ENCODE peak calls at places on chromosomes 2 and 18, in eight cellular contexts. One of them, this sample, is unnamed.

GRCh38 chr18:52333860-52334259 is 6.1 kb upstream of the DCC start:
- DNase-seq in ACHN: no peak
- DNase-seq in GM18507: no peak
- DNase-seq in EL: no peak
- DNase-seq in stimulated activated CD4-positive, alpha-beta T cell treated with anti-CD3 and anti-CD28 coated beads, TNF-alpha, amount 100 ng/mL, for 4 hours: no peak
- DNase-seq in activated CD4-positive, alpha-beta T cell treated with anti-CD3 and anti-CD28 coated beads, Interleukin-2, amount 50 U/mL, for 1 hour: no peak
- DNase-seq in GM04504: no peak
- DNase-seq in CD8-positive, alpha-beta memory T cell: no peak
- DNase-seq in this sample: no peak

GRCh38 chr2:84716564-84716963 is 164.3 kb downstream of the TRABD2A start:
- DNase-seq in ACHN: no peak
- DNase-seq in GM18507: no peak
- DNase-seq in EL: no peak
- DNase-seq in stimulated activated CD4-positive, alpha-beta T cell treated with anti-CD3 and anti-CD28 coated beads, TNF-alpha, amount 100 ng/mL, for 4 hours: no peak
- DNase-seq in activated CD4-positive, alpha-beta T cell treated with anti-CD3 and anti-CD28 coated beads, Interleukin-2, amount 50 U/mL, for 1 hour: no peak
- DNase-seq in GM04504: no peak
- DNase-seq in CD8-positive, alpha-beta memory T cell: no peak
- DNase-seq in this sample: no peak

GRCh38 chr2:236120006-236120740 is 48.0 kb downstream of the GBX2 start:
- DNase-seq in ACHN: no peak
- DNase-seq in GM18507: no peak
- DNase-seq in EL: no peak
- DNase-seq in stimulated activated CD4-positive, alpha-beta T cell treated with anti-CD3 and anti-CD28 coated beads, TNF-alpha, amount 100 ng/mL, for 4 hours: no peak
- DNase-seq in activated CD4-positive, alpha-beta T cell treated with anti-CD3 and anti-CD28 coated beads, Interleukin-2, amount 50 U/mL, for 1 hour: no peak
- DNase-seq in GM04504: no peak
- DNase-seq in CD8-positive, alpha-beta memory T cell: no peak
- DNase-seq in this sample: no peak

GRCh38 chr2:228768818-228769217 is 502.3 kb downstream of the PID1 start:
- DNase-seq in ACHN: peak
- DNase-seq in GM18507: no peak
- DNase-seq in EL: peak
- DNase-seq in stimulated activated CD4-positive, alpha-beta T cell treated with anti-CD3 and anti-CD28 coated beads, TNF-alpha, amount 100 ng/mL, for 4 hours: no peak
- DNase-seq in activated CD4-positive, alpha-beta T cell treated with anti-CD3 and anti-CD28 coated beads, Interleukin-2, amount 50 U/mL, for 1 hour: no peak
- DNase-seq in GM04504: peak
- DNase-seq in CD8-positive, alpha-beta memory T cell: no peak
- DNase-seq in this sample: no peak

GRCh38 chr18:46676162-46676830 is 19.3 kb upstream of the LOXHD1 start:
- DNase-seq in ACHN: peak
- DNase-seq in GM18507: no peak
- DNase-seq in EL: peak
- DNase-seq in stimulated activated CD4-positive, alpha-beta T cell treated with anti-CD3 and anti-CD28 coated beads, TNF-alpha, amount 100 ng/mL, for 4 hours: no peak
- DNase-seq in activated CD4-positive, alpha-beta T cell treated with anti-CD3 and anti-CD28 coated beads, Interleukin-2, amount 50 U/mL, for 1 hour: no peak
- DNase-seq in GM04504: no peak
- DNase-seq in CD8-positive, alpha-beta memory T cell: no peak
- DNase-seq in this sample: no peak

GRCh38 chr2:213157242-213157641 is 5.8 kb upstream of the IKZF2 start:
- DNase-seq in ACHN: no peak
- DNase-seq in GM18507: no peak
- DNase-seq in EL: no peak
- DNase-seq in stimulated activated CD4-positive, alpha-beta T cell treated with anti-CD3 and anti-CD28 coated beads, TNF-alpha, amount 100 ng/mL, for 4 hours: no peak
- DNase-seq in activated CD4-positive, alpha-beta T cell treated with anti-CD3 and anti-CD28 coated beads, Interleukin-2, amount 50 U/mL, for 1 hour: no peak
- DNase-seq in GM04504: no peak
- DNase-seq in CD8-positive, alpha-beta memory T cell: peak
- DNase-seq in this sample: peak

GRCh38 chr2:48107326-48107925 is 201.1 kb upstream of the FBXO11 start:
- DNase-seq in ACHN: peak
- DNase-seq in GM18507: no peak
- DNase-seq in EL: peak
- DNase-seq in stimulated activated CD4-positive, alpha-beta T cell treated with anti-CD3 and anti-CD28 coated beads, TNF-alpha, amount 100 ng/mL, for 4 hours: no peak
- DNase-seq in activated CD4-positive, alpha-beta T cell treated with anti-CD3 and anti-CD28 coated beads, Interleukin-2, amount 50 U/mL, for 1 hour: no peak
- DNase-seq in GM04504: peak
- DNase-seq in CD8-positive, alpha-beta memory T cell: no peak
- DNase-seq in this sample: no peak

GRCh38 chr2:128379021-128380005 is 60.6 kb upstream of the HS6ST1 start:
- DNase-seq in ACHN: no peak
- DNase-seq in GM18507: no peak
- DNase-seq in EL: no peak
- DNase-seq in stimulated activated CD4-positive, alpha-beta T cell treated with anti-CD3 and anti-CD28 coated beads, TNF-alpha, amount 100 ng/mL, for 4 hours: no peak
- DNase-seq in activated CD4-positive, alpha-beta T cell treated with anti-CD3 and anti-CD28 coated beads, Interleukin-2, amount 50 U/mL, for 1 hour: no peak
- DNase-seq in GM04504: peak
- DNase-seq in CD8-positive, alpha-beta memory T cell: no peak
- DNase-seq in this sample: no peak

GRCh38 chr2:54558976-54559410 is 102.9 kb downstream of the SPTBN1 start:
- DNase-seq in ACHN: no peak
- DNase-seq in GM18507: no peak
- DNase-seq in EL: no peak
- DNase-seq in stimulated activated CD4-positive, alpha-beta T cell treated with anti-CD3 and anti-CD28 coated beads, TNF-alpha, amount 100 ng/mL, for 4 hours: no peak
- DNase-seq in activated CD4-positive, alpha-beta T cell treated with anti-CD3 and anti-CD28 coated beads, Interleukin-2, amount 50 U/mL, for 1 hour: no peak
- DNase-seq in GM04504: no peak
- DNase-seq in CD8-positive, alpha-beta memory T cell: no peak
- DNase-seq in this sample: peak

GRCh38 chr2:215856080-215856479 is 157.3 kb downstream of the MREG start:
- DNase-seq in ACHN: no peak
- DNase-seq in GM18507: no peak
- DNase-seq in EL: no peak
- DNase-seq in stimulated activated CD4-positive, alpha-beta T cell treated with anti-CD3 and anti-CD28 coated beads, TNF-alpha, amount 100 ng/mL, for 4 hours: no peak
- DNase-seq in activated CD4-positive, alpha-beta T cell treated with anti-CD3 and anti-CD28 coated beads, Interleukin-2, amount 50 U/mL, for 1 hour: no peak
- DNase-seq in GM04504: no peak
- DNase-seq in CD8-positive, alpha-beta memory T cell: no peak
- DNase-seq in this sample: no peak

GRCh38 chr2:41932241-41933034 is 115.4 kb upstream of the PKDCC start:
- DNase-seq in ACHN: no peak
- DNase-seq in GM18507: no peak
- DNase-seq in EL: peak
- DNase-seq in stimulated activated CD4-positive, alpha-beta T cell treated with anti-CD3 and anti-CD28 coated beads, TNF-alpha, amount 100 ng/mL, for 4 hours: no peak
- DNase-seq in activated CD4-positive, alpha-beta T cell treated with anti-CD3 and anti-CD28 coated beads, Interleukin-2, amount 50 U/mL, for 1 hour: no peak
- DNase-seq in GM04504: peak
- DNase-seq in CD8-positive, alpha-beta memory T cell: no peak
- DNase-seq in this sample: no peak

GRCh38 chr2:10179422-10179821 is 56.9 kb downstream of the RRM2 start:
- DNase-seq in ACHN: no peak
- DNase-seq in GM18507: no peak
- DNase-seq in EL: no peak
- DNase-seq in stimulated activated CD4-positive, alpha-beta T cell treated with anti-CD3 and anti-CD28 coated beads, TNF-alpha, amount 100 ng/mL, for 4 hours: no peak
- DNase-seq in activated CD4-positive, alpha-beta T cell treated with anti-CD3 and anti-CD28 coated beads, Interleukin-2, amount 50 U/mL, for 1 hour: no peak
- DNase-seq in GM04504: no peak
- DNase-seq in CD8-positive, alpha-beta memory T cell: no peak
- DNase-seq in this sample: no peak

GRCh38 chr2:197435598-197436435 is 989 bp upstream of the SF3B1 start:
- DNase-seq in ACHN: no peak
- DNase-seq in GM18507: no peak
- DNase-seq in EL: no peak
- DNase-seq in stimulated activated CD4-positive, alpha-beta T cell treated with anti-CD3 and anti-CD28 coated beads, TNF-alpha, amount 100 ng/mL, for 4 hours: no peak
- DNase-seq in activated CD4-positive, alpha-beta T cell treated with anti-CD3 and anti-CD28 coated beads, Interleukin-2, amount 50 U/mL, for 1 hour: no peak
- DNase-seq in GM04504: no peak
- DNase-seq in CD8-positive, alpha-beta memory T cell: peak
- DNase-seq in this sample: no peak

GRCh38 chr2:46774499-46775228 is 140.9 kb downstream of the MCFD2 start:
- DNase-seq in ACHN: no peak
- DNase-seq in GM18507: no peak
- DNase-seq in EL: no peak
- DNase-seq in stimulated activated CD4-positive, alpha-beta T cell treated with anti-CD3 and anti-CD28 coated beads, TNF-alpha, amount 100 ng/mL, for 4 hours: no peak
- DNase-seq in activated CD4-positive, alpha-beta T cell treated with anti-CD3 and anti-CD28 coated beads, Interleukin-2, amount 50 U/mL, for 1 hour: no peak
- DNase-seq in GM04504: no peak
- DNase-seq in CD8-positive, alpha-beta memory T cell: no peak
- DNase-seq in this sample: no peak

GRCh38 chr2:25324905-25325592 is 16.7 kb downstream of the DNMT3A start:
- DNase-seq in ACHN: no peak
- DNase-seq in GM18507: no peak
- DNase-seq in EL: peak
- DNase-seq in stimulated activated CD4-positive, alpha-beta T cell treated with anti-CD3 and anti-CD28 coated beads, TNF-alpha, amount 100 ng/mL, for 4 hours: peak
- DNase-seq in activated CD4-positive, alpha-beta T cell treated with anti-CD3 and anti-CD28 coated beads, Interleukin-2, amount 50 U/mL, for 1 hour: no peak
- DNase-seq in GM04504: peak
- DNase-seq in CD8-positive, alpha-beta memory T cell: no peak
- DNase-seq in this sample: no peak